ENCODE peak calls at places on chromosomes 13 and 19, in nine cellular contexts. One of them, this sample, is unnamed.

GRCh38 chr13:31923134-31923763 is 108.3 kb upstream of the FRY start:
- DNase-seq in H1: no peak
- DNase-seq in K562: no peak
- DNase-seq in A549: no peak
- DNase-seq in HepG2: peak
- DNase-seq in transverse colon: no peak
- DNase-seq in esophagus muscularis mucosa: no peak
- DNase-seq in SK-N-SH: no peak
- DNase-seq in stomach: no peak
- DNase-seq in this sample: no peak

GRCh38 chr19:43596842-43597461 is 557 bp downstream of the ZNF576 start:
- DNase-seq in SK-N-SH: no peak
- DNase-seq in esophagus muscularis mucosa: no peak
- DNase-seq in stomach: no peak
- DNase-seq in transverse colon: no peak
- DNase-seq in A549: no peak
- DNase-seq in HepG2: no peak
- DNase-seq in H1: no peak
- DNase-seq in K562: no peak
- DNase-seq in this sample: no peak

GRCh38 chr19:45470147-45471081 is 2.6 kb downstream of the FOSB start:
- DNase-seq in esophagus muscularis mucosa: no peak
- DNase-seq in HepG2: no peak
- DNase-seq in stomach: no peak
- DNase-seq in A549: peak
- DNase-seq in H1: no peak
- DNase-seq in transverse colon: peak
- DNase-seq in K562: peak
- DNase-seq in SK-N-SH: no peak
- DNase-seq in this sample: peak

GRCh38 chr13:28313579-28313978 is 175.2 kb downstream of the PAN3 start:
- DNase-seq in SK-N-SH: no peak
- DNase-seq in H1: no peak
- DNase-seq in transverse colon: no peak
- DNase-seq in K562: no peak
- DNase-seq in esophagus muscularis mucosa: no peak
- DNase-seq in HepG2: no peak
- DNase-seq in A549: no peak
- DNase-seq in stomach: no peak
- DNase-seq in this sample: no peak

GRCh38 chr19:7872306-7873204 is 1.6 kb downstream of the PRR36 start:
- DNase-seq in K562: no peak
- DNase-seq in esophagus muscularis mucosa: no peak
- DNase-seq in HepG2: no peak
- DNase-seq in SK-N-SH: no peak
- DNase-seq in stomach: no peak
- DNase-seq in A549: no peak
- DNase-seq in transverse colon: no peak
- DNase-seq in H1: no peak
- DNase-seq in this sample: no peak

GRCh38 chr13:112958127-112958989 is 10.7 kb upstream of the MCF2L start:
- DNase-seq in transverse colon: no peak
- DNase-seq in K562: no peak
- DNase-seq in HepG2: no peak
- DNase-seq in SK-N-SH: no peak
- DNase-seq in esophagus muscularis mucosa: no peak
- DNase-seq in H1: no peak
- DNase-seq in A549: no peak
- DNase-seq in stomach: no peak
- DNase-seq in this sample: no peak

GRCh38 chr13:45316210-45316799 is 24.7 kb downstream of the TPT1 start:
- DNase-seq in K562: no peak
- DNase-seq in SK-N-SH: no peak
- DNase-seq in esophagus muscularis mucosa: no peak
- DNase-seq in A549: no peak
- DNase-seq in HepG2: no peak
- DNase-seq in H1: no peak
- DNase-seq in stomach: no peak
- DNase-seq in transverse colon: no peak
- DNase-seq in this sample: no peak

GRCh38 chr19:3041302-3041701 is 12.2 kb upstream of the TLE2 start:
- DNase-seq in K562: no peak
- DNase-seq in A549: no peak
- DNase-seq in esophagus muscularis mucosa: no peak
- DNase-seq in H1: no peak
- DNase-seq in SK-N-SH: no peak
- DNase-seq in HepG2: no peak
- DNase-seq in transverse colon: no peak
- DNase-seq in stomach: no peak
- DNase-seq in this sample: peak

GRCh38 chr19:18091217-18091608 is 4.5 kb upstream of the IL12RB1 start:
- DNase-seq in H1: no peak
- DNase-seq in A549: no peak
- DNase-seq in K562: peak
- DNase-seq in stomach: peak
- DNase-seq in esophagus muscularis mucosa: no peak
- DNase-seq in HepG2: no peak
- DNase-seq in SK-N-SH: no peak
- DNase-seq in transverse colon: peak
- DNase-seq in this sample: no peak

GRCh38 chr19:4038661-4039096 is 28.0 kb downstream of the ZBTB7A start:
- DNase-seq in transverse colon: no peak
- DNase-seq in SK-N-SH: no peak
- DNase-seq in K562: no peak
- DNase-seq in HepG2: no peak
- DNase-seq in stomach: no peak
- DNase-seq in H1: no peak
- DNase-seq in A549: no peak
- DNase-seq in esophagus muscularis mucosa: no peak
- DNase-seq in this sample: no peak

GRCh38 chr13:60482012-60482411 is 85.0 kb downstream of the TDRD3 start:
- DNase-seq in A549: no peak
- DNase-seq in K562: no peak
- DNase-seq in H1: no peak
- DNase-seq in stomach: no peak
- DNase-seq in esophagus muscularis mucosa: no peak
- DNase-seq in transverse colon: no peak
- DNase-seq in HepG2: no peak
- DNase-seq in SK-N-SH: no peak
- DNase-seq in this sample: no peak

GRCh38 chr13:49098198-49098597 is 121.9 kb upstream of the MLNR start:
- DNase-seq in K562: no peak
- DNase-seq in transverse colon: no peak
- DNase-seq in stomach: no peak
- DNase-seq in HepG2: no peak
- DNase-seq in A549: peak
- DNase-seq in SK-N-SH: peak
- DNase-seq in esophagus muscularis mucosa: no peak
- DNase-seq in H1: no peak
- DNase-seq in this sample: no peak

GRCh38 chr13:41053384-41053826 is 7.9 kb upstream of the WBP4 start:
- DNase-seq in SK-N-SH: no peak
- DNase-seq in A549: peak
- DNase-seq in HepG2: no peak
- DNase-seq in transverse colon: no peak
- DNase-seq in esophagus muscularis mucosa: no peak
- DNase-seq in H1: no peak
- DNase-seq in K562: no peak
- DNase-seq in stomach: no peak
- DNase-seq in this sample: no peak

GRCh38 chr19:18044825-18045304 is 36.9 kb downstream of the ARRDC2 start:
- DNase-seq in transverse colon: peak
- DNase-seq in stomach: peak
- DNase-seq in H1: no peak
- DNase-seq in K562: peak
- DNase-seq in esophagus muscularis mucosa: no peak
- DNase-seq in SK-N-SH: no peak
- DNase-seq in A549: peak
- DNase-seq in HepG2: no peak
- DNase-seq in this sample: peak

GRCh38 chr19:13091400-13092161 is 11.1 kb downstream of the LYL1 start:
- DNase-seq in stomach: no peak
- DNase-seq in transverse colon: no peak
- DNase-seq in SK-N-SH: peak
- DNase-seq in esophagus muscularis mucosa: no peak
- DNase-seq in K562: no peak
- DNase-seq in HepG2: no peak
- DNase-seq in H1: no peak
- DNase-seq in A549: peak
- DNase-seq in this sample: peak

GRCh38 chr13:50990540-50991506 is 81.2 kb downstream of the RNASEH2B start:
- DNase-seq in SK-N-SH: peak
- DNase-seq in transverse colon: peak
- DNase-seq in stomach: no peak
- DNase-seq in HepG2: no peak
- DNase-seq in H1: no peak
- DNase-seq in esophagus muscularis mucosa: no peak
- DNase-seq in K562: no peak
- DNase-seq in A549: no peak
- DNase-seq in this sample: peak

GRCh38 chr13:30181856-30182651 is 125.3 kb downstream of the KATNAL1 start:
- DNase-seq in SK-N-SH: no peak
- DNase-seq in A549: no peak
- DNase-seq in transverse colon: no peak
- DNase-seq in K562: peak
- DNase-seq in stomach: no peak
- DNase-seq in esophagus muscularis mucosa: peak
- DNase-seq in HepG2: no peak
- DNase-seq in H1: no peak
- DNase-seq in this sample: no peak

GRCh38 chr19:3065675-3066357 is 3.5 kb upstream of the TLE5 start:
- DNase-seq in stomach: peak
- DNase-seq in K562: no peak
- DNase-seq in esophagus muscularis mucosa: no peak
- DNase-seq in HepG2: peak
- DNase-seq in H1: no peak
- DNase-seq in SK-N-SH: peak
- DNase-seq in A549: no peak
- DNase-seq in transverse colon: peak
- DNase-seq in this sample: no peak

GRCh38 chr19:33290956-33291622 is 11.2 kb downstream of the CEBPA start:
- DNase-seq in stomach: no peak
- DNase-seq in K562: no peak
- DNase-seq in H1: no peak
- DNase-seq in A549: peak
- DNase-seq in transverse colon: peak
- DNase-seq in HepG2: no peak
- DNase-seq in SK-N-SH: no peak
- DNase-seq in esophagus muscularis mucosa: no peak
- DNase-seq in this sample: no peak

GRCh38 chr13:91375119-91375729 is 23.2 kb upstream of the GPC5 start:
- DNase-seq in HepG2: no peak
- DNase-seq in H1: no peak
- DNase-seq in SK-N-SH: peak
- DNase-seq in esophagus muscularis mucosa: no peak
- DNase-seq in A549: peak
- DNase-seq in transverse colon: no peak
- DNase-seq in K562: peak
- DNase-seq in stomach: no peak
- DNase-seq in this sample: no peak

GRCh38 chr13:46668302-46668720 is 115.3 kb downstream of the LRCH1 start:
- DNase-seq in HepG2: no peak
- DNase-seq in SK-N-SH: no peak
- DNase-seq in stomach: no peak
- DNase-seq in A549: no peak
- DNase-seq in transverse colon: no peak
- DNase-seq in H1: no peak
- DNase-seq in esophagus muscularis mucosa: no peak
- DNase-seq in K562: no peak
- DNase-seq in this sample: no peak

GRCh38 chr19:1355974-1356865 is 27.5 kb upstream of the NDUFS7 start:
- DNase-seq in SK-N-SH: no peak
- DNase-seq in stomach: no peak
- DNase-seq in esophagus muscularis mucosa: no peak
- DNase-seq in HepG2: no peak
- DNase-seq in A549: no peak
- DNase-seq in H1: no peak
- DNase-seq in transverse colon: peak
- DNase-seq in K562: no peak
- DNase-seq in this sample: peak
- TF ChIP-seq EP300 in SK-N-SH: no peak
- TF ChIP-seq EP300 in stomach: no peak
- TF ChIP-seq EP300 in esophagus muscularis mucosa: no peak
- TF ChIP-seq EP300 in HepG2: no peak
- TF ChIP-seq EP300 in A549: no peak
- TF ChIP-seq EP300 in H1: no peak
- TF ChIP-seq EP300 in transverse colon: no peak
- TF ChIP-seq EP300 in K562: no peak
- TF ChIP-seq EP300 in this sample: no peak

GRCh38 chr19:14632286-14632685 is 42.4 kb downstream of the ADGRE3 start:
- DNase-seq in A549: peak
- DNase-seq in SK-N-SH: peak
- DNase-seq in K562: peak
- DNase-seq in stomach: no peak
- DNase-seq in transverse colon: no peak
- DNase-seq in esophagus muscularis mucosa: no peak
- DNase-seq in H1: no peak
- DNase-seq in HepG2: peak
- DNase-seq in this sample: no peak
- TF ChIP-seq EP300 in A549: no peak
- TF ChIP-seq EP300 in SK-N-SH: no peak
- TF ChIP-seq EP300 in K562: no peak
- TF ChIP-seq EP300 in stomach: no peak
- TF ChIP-seq EP300 in transverse colon: no peak
- TF ChIP-seq EP300 in esophagus muscularis mucosa: no peak
- TF ChIP-seq EP300 in H1: no peak
- TF ChIP-seq EP300 in HepG2: no peak
- TF ChIP-seq EP300 in this sample: no peak

DNA sequence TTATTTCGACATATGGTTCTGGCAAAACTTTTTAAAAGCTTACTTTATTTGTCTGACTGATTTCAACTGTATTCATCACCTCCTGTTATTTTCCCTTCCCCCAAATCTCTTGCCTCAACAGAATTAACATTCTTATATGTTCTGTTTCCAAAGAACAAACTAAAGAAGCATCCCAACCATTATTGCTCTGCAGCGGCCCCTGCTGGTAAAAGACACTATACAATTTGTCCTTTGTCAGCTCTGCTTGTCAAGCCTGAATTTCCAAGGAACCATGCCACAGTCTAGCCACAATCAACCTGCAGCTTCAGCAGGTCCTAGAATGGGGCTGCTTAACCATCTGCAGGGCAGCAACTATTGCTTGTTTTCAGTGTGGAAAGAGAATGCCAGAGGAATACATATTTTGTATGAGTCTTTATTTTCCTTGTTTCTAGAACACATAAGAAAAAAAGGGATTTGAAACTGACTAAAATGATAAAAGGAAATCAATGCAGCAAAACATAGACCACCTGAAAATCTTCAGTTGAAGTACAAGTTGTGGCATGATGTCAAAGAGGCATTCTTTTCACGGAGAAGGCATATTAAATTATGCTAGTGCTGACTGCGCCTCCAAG is 845.3 kb downstream of the DIAPH3 start:
- DNase-seq in K562: peak
- DNase-seq in esophagus muscularis mucosa: no peak
- DNase-seq in transverse colon: peak
- DNase-seq in SK-N-SH: peak
- DNase-seq in stomach: peak
- DNase-seq in A549: peak
- DNase-seq in HepG2: peak
- DNase-seq in H1: peak
- DNase-seq in this sample: peak
- TF ChIP-seq EP300 in K562: no peak
- TF ChIP-seq EP300 in esophagus muscularis mucosa: no peak
- TF ChIP-seq EP300 in transverse colon: no peak
- TF ChIP-seq EP300 in SK-N-SH: no peak
- TF ChIP-seq EP300 in stomach: no peak
- TF ChIP-seq EP300 in A549: no peak
- TF ChIP-seq EP300 in HepG2: no peak
- TF ChIP-seq EP300 in H1: no peak
- TF ChIP-seq EP300 in this sample: no peak

GRCh38 chr13:52925775-52926285 is 77.4 kb upstream of the PCDH8 start:
- DNase-seq in HepG2: no peak
- DNase-seq in stomach: no peak
- DNase-seq in esophagus muscularis mucosa: no peak
- DNase-seq in H1: no peak
- DNase-seq in SK-N-SH: no peak
- DNase-seq in K562: no peak
- DNase-seq in A549: no peak
- DNase-seq in transverse colon: no peak
- DNase-seq in this sample: no peak
- TF ChIP-seq EP300 in HepG2: no peak
- TF ChIP-seq EP300 in stomach: no peak
- TF ChIP-seq EP300 in esophagus muscularis mucosa: no peak
- TF ChIP-seq EP300 in H1: no peak
- TF ChIP-seq EP300 in SK-N-SH: no peak
- TF ChIP-seq EP300 in K562: no peak
- TF ChIP-seq EP300 in A549: no peak
- TF ChIP-seq EP300 in transverse colon: no peak
- TF ChIP-seq EP300 in this sample: no peak

This sample was measured in ovary.